ENCODE peak calls at places on chromosomes 12 and 14, in four cellular contexts. V is HepG2, W is K562, Y is HCT116. E is an unnamed sample. For H3K27me3 and H3K4me1, the result is how much of the 10 kb centered on the place peaks cover.

GRCh38 chr14:51783765-51784164 is 76.6 kb upstream of the GNG2 start:
- DNase-seq in W (no peak), V (no peak), Y (no peak), E (no peak)

GRCh38 chr12:19129121-19129485 is 430 bp upstream of the PLEKHA5 start:
- DNase-seq in W (no peak), Y (peak), V (no peak), E (no peak)

GRCh38 chr12:100266163-100266801 is 597 bp downstream of the DEPDC4 start:
- DNase-seq in W (peak), Y (no peak), V (no peak), E (no peak)

GRCh38 chr12:56670836-56671235 is 17.2 kb downstream of the PTGES3 start:
- DNase-seq in W (no peak), Y (no peak), V (no peak), E (no peak)

GRCh38 chr12:102567031-102567985 is 86.9 kb upstream of the IGF1 start:
- DNase-seq in Y (no peak), W (no peak), V (no peak), E (no peak)

GRCh38 chr14:51852541-51852940 is 7.9 kb upstream of the GNG2 start:
- DNase-seq in Y (no peak), W (no peak), V (no peak), E (no peak)

GRCh38 chr14:24858684-24859083 is 191.3 kb downstream of the STXBP6 start:
- DNase-seq in V (no peak), W (no peak), Y (no peak), E (no peak)

GRCh38 chr12:49487605-49488004 is 51.2 kb upstream of the KCNH3 start:
- DNase-seq in Y (no peak), V (no peak), W (no peak), E (no peak)

GRCh38 chr12:70660620-70661219 is 23.5 kb upstream of the PTPRB start:
- DNase-seq in Y (peak), W (peak), V (no peak), E (peak)

GRCh38 chr14:89429206-89430091 is 12.4 kb upstream of the FOXN3 start:
- DNase-seq in V (no peak), Y (no peak), W (no peak), E (no peak)

GRCh38 chr12:38053655-38054464 is 262.7 kb upstream of the ALG10B start:
- DNase-seq in V (peak), W (peak), Y (no peak), E (no peak)

GRCh38 chr14:52954346-52955214 is 3.7 kb upstream of the FERMT2 start:
- DNase-seq in Y (no peak), V (no peak), W (no peak), E (no peak)

GRCh38 chr12:30064906-30065305 is 281.2 kb upstream of the TMTC1 start:
- DNase-seq in Y (no peak), V (no peak), W (no peak), E (no peak)

GRCh38 chr14:103136388-103137271 is 13.4 kb downstream of the TNFAIP2 start:
- DNase-seq in V (no peak), W (peak), Y (peak), E (peak)

GRCh38 chr12:113440336-113440735 is 18.2 kb downstream of the SDSL start:
- DNase-seq in V (no peak), W (no peak), Y (no peak), E (no peak)
- H3K27me3 ChIP-seq in V (under half), W (under half), Y (under half), E (under half)

GRCh38 chr14:70716483-70716882 is 74.8 kb downstream of the TTC9 start:
- DNase-seq in V (no peak), W (no peak), Y (no peak), E (no peak)
- TF ChIP-seq TCF7L2 in V (no peak), W (no peak), Y (no peak), E (no peak)

GRCh38 chr12:132490481-132491348 is 764 bp downstream of the FBRSL1 start:
- DNase-seq in W (peak), Y (no peak), V (no peak), E (no peak)
- H3K4me1 ChIP-seq in W (under half), Y (under half), V (half or more), E (under half)

DNA sequence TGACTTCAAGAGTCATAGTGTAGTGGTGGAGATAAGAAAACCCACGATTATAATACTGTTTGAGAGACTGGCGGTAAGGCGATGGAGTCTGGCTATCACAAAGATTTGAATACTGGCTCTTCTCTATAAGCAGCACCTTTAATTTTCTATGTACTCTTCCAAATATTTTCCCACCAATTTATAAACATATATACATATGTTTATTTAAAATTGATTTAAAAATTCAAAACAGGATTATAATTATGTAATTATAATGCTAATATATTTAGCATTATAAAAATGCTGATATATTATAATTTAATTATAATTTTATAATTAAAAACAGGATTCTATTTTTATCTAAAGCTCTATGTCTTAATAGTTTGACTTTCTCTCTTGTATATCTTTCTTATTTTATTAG is 15.4 kb upstream of the DCD start:
- DNase-seq in W (no peak), V (no peak), Y (no peak), E (no peak)
- H3K27me3 ChIP-seq in W (under half), V (under half), Y (under half), E (under half)

GRCh38 chr12:130714591-130715149 is 1.4 kb downstream of the RIMBP2 start:
- DNase-seq in W (no peak), V (no peak), Y (no peak), E (no peak)
- TF ChIP-seq TCF7L2 in W (no peak), V (no peak), Y (no peak), E (no peak)